ENCODE peak calls at places on chromosomes 13 and 19, in seven cellular contexts. L, M, I, Z, N, V and O are unnamed samples.

GRCh38 chr19:14580623-14581237 is 2.2 kb upstream of the CLEC17A start:
- DNase-seq in L (peak), M (no peak), N (no peak), Z (no peak), V (no peak), I (no peak), O (no peak)

GRCh38 chr19:49832556-49832955 is 14.5 kb downstream of the MED25 start:
- DNase-seq in I (no peak), M (no peak), Z (no peak), V (no peak), N (no peak), L (no peak), O (no peak)

GRCh38 chr13:29702912-29703351 is 107.4 kb upstream of the SLC7A1 start:
- DNase-seq in L (no peak), Z (no peak), M (no peak), V (no peak), N (peak), I (peak), O (no peak)

GRCh38 chr13:95547531-95548167 is 4.9 kb upstream of the CLDN10 start:
- DNase-seq in V (no peak), M (no peak), Z (no peak), N (no peak), L (no peak), I (no peak), O (no peak)

GRCh38 chr13:40539954-40540706 is 126.3 kb downstream of the FOXO1 start:
- DNase-seq in I (no peak), M (no peak), Z (no peak), L (no peak), N (peak), V (no peak), O (no peak)

GRCh38 chr19:29844891-29845575 is 33.2 kb downstream of the CCNE1 start:
- DNase-seq in V (peak), M (peak), N (peak), I (peak), Z (peak), L (peak), O (peak)

GRCh38 chr13:110341445-110342247 is 34.6 kb downstream of the COL4A2 start:
- DNase-seq in Z (no peak), V (no peak), L (no peak), I (no peak), M (no peak), N (no peak), O (peak)

GRCh38 chr13:46075811-46076210 is 23.3 kb upstream of the ZC3H13 start:
- DNase-seq in N (no peak), Z (no peak), V (no peak), L (no peak), M (no peak), I (no peak), O (no peak)

GRCh38 chr19:56748443-56748842 is 76.9 kb upstream of the ZNF835 start:
- DNase-seq in L (no peak), M (no peak), N (no peak), V (no peak), Z (no peak), I (no peak), O (no peak)

GRCh38 chr13:44920013-44920412 is 69.3 kb downstream of the NUFIP1 start:
- DNase-seq in L (no peak), N (no peak), V (no peak), I (no peak), Z (no peak), M (no peak), O (no peak)

GRCh38 chr13:38637576-38637975 is 49.3 kb upstream of the FREM2 start:
- DNase-seq in N (no peak), L (no peak), Z (no peak), V (no peak), M (no peak), I (no peak), O (no peak)

GRCh38 chr19:13861392-13861713 is 15.6 kb upstream of the NANOS3 start:
- DNase-seq in M (no peak), Z (no peak), V (no peak), I (no peak), L (no peak), N (no peak), O (no peak)

GRCh38 chr13:32426191-32426980 is 1.5 kb downstream of the N4BP2L1 start:
- DNase-seq in Z (no peak), I (no peak), L (no peak), N (no peak), V (no peak), M (no peak), O (peak)

GRCh38 chr13:94312511-94313191 is 166.8 kb downstream of the DCT start:
- DNase-seq in M (no peak), L (no peak), Z (no peak), N (no peak), V (no peak), I (peak), O (no peak)

GRCh38 chr19:1009043-1009975 is 9.1 kb downstream of the GRIN3B start:
- DNase-seq in I (no peak), M (peak), L (no peak), Z (no peak), V (no peak), N (no peak), O (no peak)

GRCh38 chr13:46640843-46641242 is 87.9 kb downstream of the LRCH1 start:
- DNase-seq in Z (no peak), V (no peak), L (no peak), M (no peak), I (no peak), N (no peak), O (no peak)

GRCh38 chr19:45130888-45131615 is 29.7 kb downstream of the NKPD1 start:
- DNase-seq in I (peak), Z (no peak), V (no peak), N (no peak), M (no peak), L (no peak), O (no peak)

GRCh38 chr13:74886496-74886895 is 595.5 kb downstream of the TBC1D4 start:
- DNase-seq in V (no peak), L (no peak), I (no peak), Z (no peak), M (no peak), N (no peak), O (no peak)

GRCh38 chr13:45522571-45522970 is 57.8 kb downstream of the COG3 start:
- DNase-seq in M (no peak), V (no peak), L (no peak), N (peak), Z (no peak), I (no peak), O (no peak)

GRCh38 chr13:98307744-98308524 is 130.9 kb upstream of the RNF113B start:
- DNase-seq in N (no peak), M (no peak), Z (no peak), L (no peak), V (no peak), I (no peak), O (no peak)

GRCh38 chr19:18029617-18030338 is 21.8 kb downstream of the ARRDC2 start:
- DNase-seq in V (no peak), Z (no peak), L (no peak), I (no peak), N (no peak), M (peak), O (no peak)

GRCh38 chr19:4012975-4013634 is 5.6 kb downstream of the PIAS4 start:
- DNase-seq in N (no peak), M (no peak), L (no peak), V (no peak), Z (no peak), I (no peak), O (no peak)

GRCh38 chr19:17244618-17245534 is 843 bp downstream of the NR2F6 start:
- DNase-seq in V (no peak), I (no peak), Z (peak), L (no peak), M (peak), N (no peak), O (no peak)

GRCh38 chr13:79490326-79490725 is 9.4 kb downstream of the NDFIP2 start:
- DNase-seq in Z (no peak), M (no peak), N (no peak), L (no peak), I (no peak), V (no peak), O (no peak)

GRCh38 chr19:45498411-45499195 is at the start of gene PPM1N:
- DNase-seq in I (peak), L (no peak), V (no peak), N (no peak), Z (no peak), M (peak), O (peak)

GRCh38 chr19:2315818-2316353 is 7.9 kb upstream of the LINGO3 start:
- DNase-seq in Z (peak), I (peak), V (peak), N (no peak), L (no peak), M (peak), O (no peak)

GRCh38 chr19:52532480-52532879 is 5.0 kb downstream of the ZNF808 start:
- DNase-seq in M (no peak), N (no peak), V (no peak), Z (no peak), I (no peak), L (no peak), O (no peak)

GRCh38 chr13:74246398-74246975 is 112.3 kb upstream of the KLF12 start:
- DNase-seq in V (no peak), I (no peak), N (no peak), M (no peak), L (no peak), Z (no peak), O (no peak)